ENCODE peak calls at places on chromosomes 12 and 14, in eight cellular contexts. Q is uterus; W is colonic mucosa; A is heart right ventricle; M is mucosa of descending colon; X is CD8-positive, alpha-beta memory T cell; C is breast epithelium; E is tibial nerve. R is an unnamed sample.

GRCh38 chr14:89163237-89163636 is 253.8 kb downstream of the FOXN3 start:
- DNase-seq in W (no peak), M (no peak), E (no peak), C (no peak), A (no peak), X (no peak), Q (no peak), R (no peak)

GRCh38 chr12:50390284-50390683 is 6.1 kb downstream of the FAM186A start:
- DNase-seq in A (no peak), M (no peak), W (no peak), C (no peak), X (no peak), E (no peak), Q (no peak), R (no peak)

GRCh38 chr12:130838284-130838950 is 633 bp downstream of the STX2 start:
- DNase-seq in W (peak; percentile 25), Q (peak; percentile 23), E (no peak), X (peak; percentile 40), C (no peak), M (peak; percentile 71), A (no peak), R (peak; percentile 86)

GRCh38 chr14:79426103-79426755 is 785.1 kb downstream of the DIO2 start:
- DNase-seq in A (no peak), W (no peak), X (no peak), E (no peak), C (no peak), Q (no peak), M (no peak), R (no peak)

GRCh38 chr14:94805726-94806288 is 35.9 kb upstream of the GSC start:
- DNase-seq in X (no peak), W (no peak), Q (no peak), M (no peak), E (no peak), C (peak; percentile 75), A (no peak), R (no peak)

GRCh38 chr12:74685385-74685784 is 147.8 kb downstream of the ATXN7L3B start:
- DNase-seq in Q (no peak), A (no peak), M (no peak), W (no peak), C (no peak), E (no peak), X (no peak), R (no peak)

GRCh38 chr14:22084393-22085281 is 411.0 kb upstream of the OR4E1 start:
- DNase-seq in X (peak; percentile 47), M (no peak), Q (peak; percentile 38), E (no peak), A (no peak), W (peak; percentile 30), C (no peak), R (no peak)

GRCh38 chr14:76844223-76844622 is 18.0 kb downstream of the LRRC74A start:
- DNase-seq in M (peak; percentile 67), W (no peak), X (peak; percentile 60), A (peak; percentile 68), Q (peak; percentile 75), C (peak; percentile 60), E (no peak), R (peak; percentile 88)

GRCh38 chr12:30692470-30692869 is 3.2 kb downstream of the IPO8 start:
- DNase-seq in M (no peak), Q (peak; percentile 28), E (no peak), C (no peak), W (no peak), A (no peak), X (no peak), R (no peak)

GRCh38 chr14:102320033-102320660 is 601 bp downstream of the ZNF839 start:
- DNase-seq in E (no peak), A (peak; percentile 41), X (peak; percentile 61), M (peak; percentile 61), Q (peak; percentile 62), W (peak; percentile 48), C (peak; percentile 35), R (peak; percentile 82)

GRCh38 chr12:130765186-130765659 is 49.1 kb upstream of the RIMBP2 start:
- DNase-seq in W (no peak), M (no peak), E (no peak), C (no peak), X (no peak), Q (no peak), A (no peak), R (no peak)

GRCh38 chr12:40286583-40286982 is 61.8 kb downstream of the LRRK2 start:
- DNase-seq in E (no peak), A (no peak), M (no peak), Q (no peak), W (no peak), X (no peak), C (no peak), R (no peak)

GRCh38 chr14:47790477-47790876 is 115.1 kb upstream of the MDGA2 start:
- DNase-seq in W (no peak), M (no peak), A (no peak), X (no peak), E (no peak), Q (no peak), C (no peak), R (no peak)

GRCh38 chr12:49260831-49261363 is 4.0 kb upstream of the TUBA1C start:
- DNase-seq in X (no peak), E (no peak), Q (no peak), W (no peak), A (no peak), C (no peak), M (no peak), R (peak; percentile 6)

GRCh38 chr14:33839193-33840076 is 111.4 kb downstream of the EGLN3 start:
- DNase-seq in W (peak; percentile 65), C (peak; percentile 29), A (peak; percentile 25), M (no peak), E (peak; percentile 39), Q (peak; percentile 62), X (peak; percentile 44), R (no peak)
- H3K4me3 ChIP-seq in W (no peak overlapping the region), C (no peak overlapping the region), A (no peak overlapping the region), M (no peak overlapping the region), E (no peak overlapping the region), Q (no peak overlapping the region), X (no peak overlapping the region), R (no peak overlapping the region)

GRCh38 chr14:73741876-73742519 is 27.8 kb upstream of the PNMA1 start:
- DNase-seq in A (no peak), E (no peak), X (peak; percentile 63), M (peak; percentile 72), W (peak; percentile 49), Q (no peak), C (no peak), R (peak; percentile 76)
- H3K4me1 ChIP-seq in A (peaks cover 88% of the 10 kb centered on the region), E (peaks cover 90% of the 10 kb centered on the region), X (peaks cover 72% of the 10 kb centered on the region), M (peaks cover 75% of the 10 kb centered on the region), W (peaks cover 70% of the 10 kb centered on the region), Q (peaks cover 73% of the 10 kb centered on the region), C (peaks cover 73% of the 10 kb centered on the region), R (peaks cover 83% of the 10 kb centered on the region)

DNA sequence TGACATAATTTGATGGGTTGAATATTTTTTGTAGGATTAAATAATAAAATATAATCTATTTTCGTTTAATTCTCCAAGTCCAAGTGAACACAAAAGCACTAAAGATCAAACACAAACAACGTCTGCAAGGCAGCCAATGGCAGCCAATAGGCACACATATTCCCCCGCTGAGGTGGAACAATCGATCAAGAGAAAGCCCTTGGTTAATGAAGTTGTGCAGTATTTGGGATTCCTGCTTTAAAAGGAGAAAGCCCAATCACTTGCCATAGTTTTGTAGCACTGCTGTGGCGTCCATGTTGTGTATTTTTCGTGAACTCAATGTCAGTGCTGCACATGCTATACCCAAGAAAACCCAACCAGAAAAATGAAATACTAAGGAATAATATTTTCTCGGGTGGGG is 1.5 kb downstream of the DHRS7 start:
- DNase-seq in X (no peak), M (no peak), E (no peak), W (no peak), C (no peak), A (no peak), Q (no peak), R (no peak)
- H3K4me3 ChIP-seq in X (no peak overlapping the region), M (no peak overlapping the region), E (peak overlapping the region; percentile 96), W (no peak overlapping the region), C (no peak overlapping the region), A (no peak overlapping the region), Q (peak overlapping the region; percentile 59), R (peak overlapping the region; percentile 96)

DNA sequence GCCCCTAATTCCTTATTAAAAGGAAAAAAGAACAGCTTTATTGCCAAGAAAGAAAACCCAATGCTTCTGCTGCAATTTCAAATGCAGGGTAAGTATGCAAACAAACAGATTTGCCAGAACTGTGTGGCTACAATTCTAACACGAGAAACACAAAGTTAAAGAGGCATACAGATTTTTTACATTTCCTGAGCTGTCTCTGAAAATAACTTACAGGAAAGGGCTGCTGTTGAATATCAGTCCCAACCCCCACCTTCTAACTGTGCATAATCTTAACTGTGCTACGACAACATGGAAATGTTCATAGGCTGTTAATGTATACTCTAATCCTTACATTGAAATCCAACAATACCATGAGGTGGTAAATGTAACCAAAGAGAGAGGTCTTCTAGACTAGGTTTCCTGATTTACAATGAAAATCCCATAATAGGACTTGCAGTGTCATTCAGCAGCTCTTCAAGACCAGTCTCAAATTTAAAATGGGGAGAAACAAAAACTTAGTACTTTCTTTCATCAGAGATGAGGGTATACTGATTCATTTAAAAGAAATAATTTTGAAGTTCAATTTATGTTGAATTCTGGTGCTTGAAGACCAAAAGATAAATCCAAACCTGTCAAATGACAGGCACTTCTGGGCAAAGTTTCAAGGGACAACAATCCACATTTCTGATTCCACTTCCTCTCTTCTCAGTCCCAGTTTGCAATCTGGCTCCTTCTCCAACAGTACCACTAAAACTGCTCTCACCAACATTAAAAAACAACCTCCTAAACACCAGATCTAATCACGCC is 14.4 kb downstream of the FGD6 start:
- DNase-seq in A (no peak), M (no peak), W (no peak), E (no peak), X (no peak), Q (no peak), C (no peak), R (no peak)
- H3K4me1 ChIP-seq in A (peaks cover 48% of the 10 kb centered on the region), M (peaks cover 20% of the 10 kb centered on the region), W (no peaks in the 10 kb centered on the region), E (peaks cover 54% of the 10 kb centered on the region), X (peaks cover 4% of the 10 kb centered on the region), Q (peaks cover 8% of the 10 kb centered on the region), C (no peaks in the 10 kb centered on the region), R (peaks cover 19% of the 10 kb centered on the region)